ENCODE peak calls at places on chromosome 12, in six cellular contexts. W, U, L, A, Z and Y are unnamed samples.
A peak's percentile ranks its signal among the peaks of the same experiment; 100 is the strongest.

GRCh38 chr12:6122211-6122610 is 2.3 kb downstream of the VWF start:
- DNase-seq in A (no peak), Z (no peak), L (no peak), U (no peak), W (no peak), Y (no peak)

GRCh38 chr12:104567832-104568490 is 111.2 kb downstream of the CHST11 start:
- DNase-seq in U (no peak), W (no peak), Z (no peak), A (no peak), L (no peak), Y (no peak)

GRCh38 chr12:24268663-24269186 is 319.3 kb upstream of the SOX5 start:
- DNase-seq in Z (no peak), W (no peak), A (no peak), U (no peak), L (no peak), Y (no peak)

GRCh38 chr12:50751921-50752721 is 11.8 kb upstream of the ATF1 start:
- DNase-seq in Z (no peak), A (no peak), L (no peak), U (no peak), W (no peak), Y (no peak)

GRCh38 chr12:12016284-12017100 is 54.2 kb upstream of the BCL2L14 start:
- DNase-seq in W (no peak), Z (no peak), L (no peak), A (no peak), U (no peak), Y (no peak)

GRCh38 chr12:48107252-48107613 is 1.4 kb upstream of the SENP1 start:
- DNase-seq in U (no peak), Z (no peak), L (no peak), A (no peak), W (no peak), Y (no peak)

GRCh38 chr12:120483621-120484020 is 12.3 kb upstream of the DYNLL1 start:
- DNase-seq in L (no peak), U (no peak), Z (no peak), A (no peak), W (no peak), Y (no peak)

GRCh38 chr12:64160021-64160717 is 61.9 kb downstream of the KICS2 start:
- DNase-seq in W (no peak), L (no peak), A (no peak), Z (no peak), U (no peak), Y (no peak)

GRCh38 chr12:43957732-43958131 is 121.9 kb downstream of the TMEM117 start:
- DNase-seq in L (peak; percentile 12), Z (no peak), W (no peak), A (no peak), U (peak; percentile 60), Y (no peak)

GRCh38 chr12:61996717-61997116 is 263.5 kb upstream of the USP15 start:
- DNase-seq in U (no peak), Z (no peak), W (no peak), L (no peak), A (no peak), Y (no peak)

GRCh38 chr12:61991663-61992062 is 268.5 kb upstream of the USP15 start:
- DNase-seq in L (no peak), U (no peak), Z (no peak), A (no peak), W (no peak), Y (no peak)

DNA sequence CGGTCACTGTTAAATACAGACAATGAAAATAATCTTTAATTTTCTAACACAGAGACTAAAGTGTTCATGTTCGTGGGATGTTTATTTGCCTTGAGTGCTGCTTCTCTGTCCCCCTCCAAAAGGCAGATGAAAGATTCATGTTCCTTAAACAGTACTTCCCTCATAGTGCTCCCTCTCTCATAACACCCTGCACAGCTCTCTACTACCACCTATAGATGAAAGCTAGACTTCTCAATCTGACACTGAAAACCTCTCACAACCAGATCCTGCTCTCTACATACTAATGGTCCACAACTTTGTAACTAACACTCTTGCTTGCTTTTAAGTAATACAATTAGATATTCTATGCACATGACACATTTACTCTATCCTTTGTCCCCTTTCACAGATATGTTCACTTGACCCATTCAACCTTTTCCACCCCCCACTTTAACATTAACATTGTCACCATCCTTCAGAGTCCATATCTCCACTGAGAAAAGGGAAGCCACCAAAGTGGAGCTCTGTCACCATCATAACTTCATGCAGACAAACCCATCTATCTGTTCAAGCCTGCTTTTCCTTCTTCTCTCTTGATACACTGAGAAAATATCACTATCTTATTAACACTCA is 266.4 kb upstream of the USP15 start:
- DNase-seq in W (no peak), L (no peak), Z (no peak), U (peak; percentile 25), A (no peak), Y (no peak)
- TF ChIP-seq CTCF in W (peak; percentile 51), L (peak; percentile 39), Z (peak; percentile 27), U (peak; percentile 72), A (peak; percentile 59), Y (peak; percentile 90)

GRCh38 chr12:124504273-124505000 is 63.0 kb downstream of the NCOR2 start:
- DNase-seq in A (no peak), W (no peak), L (no peak), U (no peak), Z (no peak), Y (no peak)
- H3K4me3 ChIP-seq in A (no peak overlapping the region), W (no peak overlapping the region), L (no peak overlapping the region), U (no peak overlapping the region), Z (no peak overlapping the region), Y (no peak overlapping the region)

GRCh38 chr12:130014485-130014807 is 110.6 kb upstream of the TMEM132D start:
- DNase-seq in U (no peak), L (no peak), A (no peak), W (no peak), Z (no peak), Y (no peak)
- TF ChIP-seq CTCF in U (no peak), L (no peak), A (no peak), W (no peak), Z (no peak), Y (no peak)

DNA sequence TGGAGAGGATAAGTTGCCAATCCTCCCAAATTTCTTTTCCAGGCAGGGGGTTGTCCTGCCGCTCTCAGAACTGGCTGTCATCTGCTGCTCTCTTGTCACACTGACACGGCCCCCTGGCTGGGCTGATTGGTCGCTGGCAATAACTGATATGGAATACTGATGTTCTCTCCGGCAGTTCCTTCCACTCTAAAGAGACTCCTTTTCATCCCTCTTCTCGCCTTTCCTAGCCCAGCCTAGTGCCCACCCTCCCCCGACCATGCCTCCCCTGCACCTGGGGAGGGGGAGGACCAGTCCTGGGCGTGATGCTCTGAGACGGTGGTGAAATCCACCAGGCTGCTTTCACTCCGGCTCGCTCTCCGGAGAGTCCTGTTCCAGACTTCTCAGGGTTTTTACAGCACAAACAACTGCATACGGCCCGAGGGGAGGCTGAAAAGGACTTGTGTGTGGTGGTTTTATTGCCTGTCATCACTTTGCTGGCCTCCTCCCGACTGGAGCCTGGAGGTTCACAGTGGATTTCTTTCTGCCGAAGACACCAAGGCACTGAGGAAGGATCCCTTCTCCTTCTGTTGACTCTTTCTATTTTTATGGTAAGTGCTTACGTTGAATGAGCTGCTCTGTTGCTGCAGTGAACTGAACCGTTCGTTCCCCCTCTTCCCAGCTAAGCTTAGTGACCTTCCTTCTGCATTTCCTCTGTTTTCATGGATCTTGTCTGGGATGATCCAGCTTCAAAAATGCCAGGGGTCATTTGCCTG is at the start of gene ANO4:
- DNase-seq in A (no peak), Z (no peak), L (no peak), W (no peak), U (no peak), Y (no peak)
- H3K4me3 ChIP-seq in A (no peak within 1 kb of the TSS), Z (peak within 1 kb of the TSS; percentile 55), L (no peak within 1 kb of the TSS), W (no peak within 1 kb of the TSS), U (peak within 1 kb of the TSS; percentile 36), Y (peak within 1 kb of the TSS; percentile 9)

GRCh38 chr12:126926023-126926600 is 1340.9 kb upstream of the TMEM132C start:
- DNase-seq in Z (no peak), L (no peak), W (no peak), A (no peak), U (no peak), Y (no peak)
- TF ChIP-seq CTCF in Z (no peak), L (peak; percentile 14), W (no peak), A (no peak), U (no peak), Y (no peak)

GRCh38 chr12:53739285-53740129 is 12.3 kb upstream of the CALCOCO1 start:
- DNase-seq in A (no peak), W (no peak), U (no peak), L (no peak), Z (no peak), Y (no peak)
- H3K4me3 ChIP-seq in A (no peak overlapping the region), W (peak overlapping the region; percentile 25), U (no peak overlapping the region), L (peak overlapping the region; percentile 36), Z (peak overlapping the region; percentile 53), Y (peak overlapping the region; percentile 10)

DNA sequence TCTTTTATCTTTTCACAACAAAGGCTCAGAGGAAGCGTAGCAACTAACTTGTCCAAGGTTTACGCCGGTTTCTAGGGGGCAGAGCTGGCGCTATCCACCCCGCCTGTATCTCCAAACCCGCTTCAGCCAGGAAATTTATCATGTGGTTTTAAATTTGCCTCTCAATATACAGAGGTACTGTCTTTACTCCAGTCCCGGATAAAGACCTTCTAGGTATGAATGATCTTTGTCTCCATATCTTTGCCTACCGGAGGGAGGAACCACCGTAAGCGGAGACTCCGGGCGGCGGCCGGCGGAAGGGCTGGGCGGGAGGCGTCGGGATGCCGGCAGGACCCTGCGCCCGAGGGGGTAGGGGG is 693 bp upstream of the RIMKLB start:
- DNase-seq in A (peak; percentile 43), W (no peak), L (peak; percentile 36), U (peak; percentile 45), Z (no peak), Y (no peak)
- TF ChIP-seq CTCF in A (no peak), W (no peak), L (peak; percentile 9), U (no peak), Z (no peak), Y (no peak)

DNA sequence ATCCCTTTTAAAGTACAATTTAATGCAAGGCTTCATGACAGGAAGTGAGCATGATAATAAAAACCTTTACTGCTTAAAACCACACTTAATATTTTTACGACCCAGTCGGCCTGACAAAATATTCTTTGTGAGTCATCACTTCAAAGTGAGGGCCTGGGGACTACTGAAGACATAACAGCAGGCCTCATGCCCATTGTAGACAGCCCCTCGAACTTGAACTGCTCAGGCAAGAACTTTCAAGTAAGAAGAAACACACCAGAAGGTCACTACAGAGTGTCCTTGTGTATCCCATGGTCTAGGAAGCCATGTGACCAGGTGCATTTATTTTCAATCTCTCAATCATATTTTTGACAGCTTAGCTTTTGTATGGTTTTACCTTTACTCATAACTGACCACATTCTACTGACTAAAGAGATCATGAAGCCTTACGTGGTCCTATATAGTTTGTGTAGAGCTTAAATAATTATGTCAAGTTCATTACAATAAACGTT is 61.4 kb upstream of the MANSC4 start:
- DNase-seq in U (peak; percentile 46), A (no peak), L (no peak), W (no peak), Z (no peak), Y (peak; percentile 33)
- H3K4me3 ChIP-seq in U (no peak overlapping the region), A (no peak overlapping the region), L (no peak overlapping the region), W (no peak overlapping the region), Z (no peak overlapping the region), Y (no peak overlapping the region)